ENCODE peak calls at places on chromosomes 1 and 21, in eight cellular contexts. Y, L, H, E, X, D, I and P are unnamed samples.

GRCh38 chr1:14600405-14601150 is 2.1 kb downstream of the KAZN start:
- DNase-seq in Y (no peak), L (no peak), H (no peak), E (no peak), X (no peak), D (no peak), I (no peak), P (no peak)

GRCh38 chr1:37999434-38000232 is 5.7 kb downstream of the FHL3 start:
- DNase-seq in Y (peak), L (no peak), H (no peak), E (no peak), X (no peak), D (no peak), I (no peak), P (no peak)

GRCh38 chr1:185045793-185046441 is 559 bp downstream of the RNF2 start:
- DNase-seq in Y (peak), L (no peak), H (no peak), E (peak), X (peak), D (peak), I (no peak), P (peak)

GRCh38 chr1:61412601-61413000 is 312.3 kb downstream of the TM2D1 start:
- DNase-seq in Y (no peak), L (no peak), H (no peak), E (no peak), X (no peak), D (no peak), I (no peak), P (no peak)

GRCh38 chr1:180230791-180231505 is 884 bp downstream of the LHX4 start:
- DNase-seq in Y (peak), L (peak), H (no peak), E (no peak), X (peak), D (peak), I (no peak), P (no peak)

GRCh38 chr1:94490556-94490955 is 51.0 kb downstream of the F3 start:
- DNase-seq in Y (no peak), L (no peak), H (no peak), E (no peak), X (no peak), D (no peak), I (no peak), P (no peak)

GRCh38 chr1:179079113-179079761 is 2.6 kb upstream of the TOR3A start:
- DNase-seq in Y (peak), L (peak), H (no peak), E (peak), X (peak), D (peak), I (no peak), P (peak)

GRCh38 chr1:36673207-36673606 is 190.5 kb upstream of the CSF3R start:
- DNase-seq in Y (no peak), L (no peak), H (no peak), E (no peak), X (no peak), D (no peak), I (no peak), P (no peak)

GRCh38 chr21:23578027-23578426 is 2029.3 kb downstream of the MRPL39 start:
- DNase-seq in Y (peak), L (no peak), H (no peak), E (no peak), X (no peak), D (no peak), I (no peak), P (no peak)

GRCh38 chr21:32135401-32136363 is 143.2 kb downstream of the MIS18A start:
- DNase-seq in Y (peak), L (no peak), H (no peak), E (no peak), X (no peak), D (no peak), I (no peak), P (no peak)

GRCh38 chr1:239888639-239889038 is 203.0 kb upstream of the FMN2 start:
- DNase-seq in Y (no peak), L (no peak), H (no peak), E (no peak), X (no peak), D (no peak), I (no peak), P (no peak)